ENCODE peak calls at places on chromosome 16, in seven cellular contexts. L is GM04504; O is Caki2; Z is EL; P is CD8-positive, alpha-beta T cell; C is colonic mucosa; U is A549. F is an unnamed sample.

GRCh38 chr16:20042848-20043247 is 30.8 kb downstream of the GPR139 start:
- DNase-seq in P (no peak), O (peak), C (no peak), U (peak), L (no peak), Z (peak), F (no peak)

GRCh38 chr16:49023095-49023494 is 258.5 kb downstream of the CBLN1 start:
- DNase-seq in O (peak), L (peak), P (no peak), C (no peak), Z (peak), U (no peak), F (no peak)

GRCh38 chr16:19625039-19625438 is 69.5 kb downstream of the VPS35L start:
- DNase-seq in P (no peak), C (no peak), U (no peak), Z (no peak), O (no peak), L (no peak), F (no peak)

GRCh38 chr16:89564476-89565255 is 4.2 kb downstream of the RPL13 start:
- DNase-seq in O (no peak), U (no peak), C (peak), P (no peak), Z (peak), L (no peak), F (no peak)

GRCh38 chr16:80691111-80691761 is 113.2 kb downstream of the CDYL2 start:
- DNase-seq in O (no peak), L (no peak), C (no peak), Z (peak), P (no peak), U (no peak), F (no peak)

GRCh38 chr16:21645261-21645721 is 7.1 kb downstream of the IGSF6 start:
- DNase-seq in L (no peak), P (peak), C (no peak), O (no peak), Z (peak), U (no peak), F (no peak)

GRCh38 chr16:3484328-3485096 is 10.8 kb downstream of the C16orf90 start:
- DNase-seq in O (no peak), Z (no peak), L (no peak), C (no peak), P (no peak), U (no peak), F (no peak)

GRCh38 chr16:63458842-63459241 is 1422.6 kb upstream of the CDH8 start:
- DNase-seq in Z (no peak), P (no peak), O (no peak), C (no peak), L (no peak), U (no peak), F (no peak)

GRCh38 chr16:25063102-25063501 is 47.9 kb upstream of the ARHGAP17 start:
- DNase-seq in L (no peak), U (no peak), Z (no peak), O (no peak), C (no peak), P (no peak), F (no peak)